ENCODE peak calls at places on chromosomes 3 and 15, in eight cellular contexts. N is activated CD8-positive, alpha-beta memory T cell treated with anti-CD3 and anti-CD28 coated beads, Interleukin-2, amount 50 U/mL, for 4 hours; X is glutamatergic neuron; C is SK-MEL-5; R is frontal cortex; G is GM03348; L is GDM1; A is BJ. E is an unnamed sample.

GRCh38 chr3:142808103-142808917 is 80.6 kb downstream of the PCOLCE2 start:
- DNase-seq in N (no peak), X (no peak), C (peak), R (no peak), G (peak), L (no peak), A (peak), E (peak)

GRCh38 chr15:63474810-63475316 is 29.5 kb upstream of the USP3 start:
- DNase-seq in N (no peak), X (no peak), C (no peak), R (no peak), G (no peak), L (no peak), A (no peak), E (peak)

GRCh38 chr3:143135150-143135549 is 15.6 kb downstream of the CHST2 start:
- DNase-seq in N (no peak), X (no peak), C (peak), R (no peak), G (peak), L (peak), A (peak), E (peak)

GRCh38 chr3:43892535-43892934 is 201.8 kb downstream of the ABHD5 start:
- DNase-seq in N (no peak), X (no peak), C (no peak), R (no peak), G (no peak), L (peak), A (no peak), E (no peak)

GRCh38 chr3:39541442-39541841 is 74.0 kb downstream of the MOBP start:
- DNase-seq in N (no peak), X (no peak), C (no peak), R (no peak), G (no peak), L (no peak), A (no peak), E (no peak)

GRCh38 chr3:55615694-55616310 is 128.7 kb upstream of the WNT5A start:
- DNase-seq in N (no peak), X (no peak), C (peak), R (no peak), G (no peak), L (no peak), A (no peak), E (no peak)

GRCh38 chr3:12974819-12975218 is 98.4 kb downstream of the IQSEC1 start:
- DNase-seq in N (no peak), X (no peak), C (no peak), R (no peak), G (no peak), L (no peak), A (no peak), E (no peak)

GRCh38 chr3:128488636-128488994 is 4.4 kb downstream of the GATA2 start:
- DNase-seq in N (no peak), X (no peak), C (no peak), R (no peak), G (no peak), L (no peak), A (no peak), E (peak)

GRCh38 chr3:134609821-134610454 is 40.9 kb downstream of the KY start:
- DNase-seq in N (no peak), X (no peak), C (no peak), R (no peak), G (no peak), L (no peak), A (no peak), E (no peak)

GRCh38 chr15:93144477-93145270 is 55.7 kb upstream of the RGMA start:
- DNase-seq in N (no peak), X (no peak), C (no peak), R (no peak), G (no peak), L (no peak), A (no peak), E (no peak)

GRCh38 chr3:140285380-140285779 is 350.4 kb downstream of the CLSTN2 start:
- DNase-seq in N (no peak), X (no peak), C (no peak), R (no peak), G (no peak), L (no peak), A (no peak), E (no peak)

GRCh38 chr15:23073890-23074631 is 34.7 kb upstream of the TUBGCP5 start:
- DNase-seq in N (no peak), X (no peak), C (no peak), R (no peak), G (no peak), L (no peak), A (no peak), E (no peak)

GRCh38 chr3:128307029-128307633 is 153.8 kb downstream of the EEFSEC start:
- DNase-seq in N (no peak), X (no peak), C (peak), R (no peak), G (no peak), L (no peak), A (no peak), E (peak)

GRCh38 chr3:11641683-11642407 is 1.9 kb downstream of the VGLL4 start:
- DNase-seq in N (no peak), X (no peak), C (peak), R (no peak), G (peak), L (no peak), A (peak), E (peak)

GRCh38 chr3:24773798-24774197 is 279.1 kb upstream of the THRB start:
- DNase-seq in N (no peak), X (peak), C (peak), R (peak), G (peak), L (peak), A (peak), E (peak)

GRCh38 chr15:84981711-84982300 is at the start of gene PDE8A:
- DNase-seq in N (no peak), X (peak), C (no peak), R (peak), G (peak), L (no peak), A (no peak), E (peak)

E was measured in ELR.